ENCODE peak calls at places on chromosomes 4 and X, in five cellular contexts. W is HEK293T, M is NT2/D1, V is GM12878, H is HepG2. S is an unnamed sample.
A peak's percentile ranks its signal among the peaks of the same experiment; 100 is the strongest.

GRCh38 chr4:108889696-108890475 is 127.0 kb upstream of the ETNPPL start:
- DNase-seq in M (no peak), H (no peak), W (no peak), V (no peak), S (no peak)

GRCh38 chr4:35697203-35697736 is 547.0 kb downstream of the ARAP2 start:
- DNase-seq in M (no peak), H (no peak), V (peak; percentile 26), W (no peak), S (no peak)

GRCh38 chr4:36177946-36178345 is 66.4 kb downstream of the ARAP2 start:
- DNase-seq in M (no peak), V (no peak), W (no peak), H (no peak), S (no peak)

GRCh38 chr4:84638092-84638491 is 55.2 kb downstream of the CDS1 start:
- DNase-seq in V (no peak), M (no peak), W (no peak), H (peak; percentile 44), S (no peak)

GRCh38 chr4:22407361-22407760 is 108.5 kb downstream of the ADGRA3 start:
- DNase-seq in M (no peak), V (no peak), H (no peak), W (no peak), S (no peak)

GRCh38 chr4:19987746-19988145 is 264.0 kb upstream of the SLIT2 start:
- DNase-seq in H (no peak), V (no peak), W (no peak), M (no peak), S (no peak)

GRCh38 chrX:117301086-117301485 is 815.5 kb downstream of the KLHL13 start:
- DNase-seq in W (no peak), V (no peak), H (no peak), M (no peak), S (no peak)

GRCh38 chr4:98671131-98671530 is 12.7 kb upstream of the TSPAN5 start:
- DNase-seq in W (no peak), M (no peak), H (no peak), V (no peak), S (no peak)

GRCh38 chrX:39418936-39419659 is 617.8 kb downstream of the MID1IP1 start:
- DNase-seq in W (no peak), M (no peak), V (no peak), H (no peak), S (no peak)

GRCh38 chrX:111435469-111435868 is 23.5 kb upstream of the DCX start:
- DNase-seq in W (no peak), H (no peak), V (no peak), M (no peak), S (no peak)

GRCh38 chr4:7784131-7784870 is 155.4 kb downstream of the AFAP1 start:
- DNase-seq in H (no peak), W (no peak), V (no peak), M (no peak), S (no peak)

GRCh38 chrX:29941292-29941691 is 274.1 kb upstream of the MAGEB2 start:
- DNase-seq in H (peak; percentile 4), M (no peak), W (no peak), V (no peak), S (no peak)

GRCh38 chr4:40684404-40684803 is 54.7 kb upstream of the RBM47 start:
- DNase-seq in M (no peak), W (no peak), V (no peak), H (no peak), S (no peak)

GRCh38 chr4:108965472-108966076 is 202.7 kb upstream of the ETNPPL start:
- DNase-seq in M (no peak), V (no peak), H (no peak), W (no peak), S (no peak)

GRCh38 chrX:139720136-139720535 is 12.2 kb upstream of the MCF2 start:
- DNase-seq in W (no peak), V (no peak), M (peak; percentile 68), H (peak; percentile 30), S (peak; percentile 42)

GRCh38 chrX:74492720-74493201 is 71.5 kb downstream of the SLC16A2 start:
- DNase-seq in W (no peak), V (no peak), H (no peak), M (peak; percentile 89), S (no peak)

GRCh38 chr4:98794565-98795205 is 134.2 kb downstream of the EIF4E start:
- DNase-seq in W (no peak), H (no peak), M (no peak), V (no peak), S (no peak)

GRCh38 chr4:78460368-78460767 is 91.2 kb upstream of the ANXA3 start:
- DNase-seq in H (no peak), W (no peak), M (no peak), V (no peak), S (no peak)

GRCh38 chr4:137597751-137598493 is 65.6 kb upstream of the PCDH18 start:
- DNase-seq in H (no peak), V (no peak), M (no peak), W (no peak), S (no peak)

GRCh38 chr4:122483481-122483880 is 27.0 kb upstream of the IL2 start:
- DNase-seq in H (no peak), M (no peak), V (no peak), W (no peak), S (no peak)

GRCh38 chrX:154123241-154124219 is 20.5 kb upstream of the OPN1LW start:
- DNase-seq in H (peak; percentile 24), V (no peak), W (no peak), M (no peak), S (no peak)

GRCh38 chrX:105837227-105837626 is 14.9 kb downstream of the NRK start:
- DNase-seq in V (no peak), H (no peak), M (no peak), W (peak; percentile 26), S (no peak)

GRCh38 chr4:16159321-16159720 is 67.0 kb downstream of the TAPT1 start:
- DNase-seq in V (no peak), W (no peak), M (no peak), H (no peak), S (no peak)

GRCh38 chrX:51395807-51396728 is 63.4 kb downstream of the NUDT10 start:
- DNase-seq in H (no peak), W (peak; percentile 48), V (no peak), M (no peak), S (peak; percentile 43)

GRCh38 chr4:4421356-4421755 is 34.5 kb downstream of the NSG1 start:
- DNase-seq in M (no peak), W (no peak), H (no peak), V (no peak), S (no peak)

GRCh38 chrX:45240334-45240733 is 39.7 kb upstream of the DIPK2B start:
- DNase-seq in W (no peak), V (no peak), M (no peak), H (no peak), S (no peak)

GRCh38 chr4:2909583-2909982 is 53.6 kb downstream of the NOP14 start:
- DNase-seq in V (no peak), W (no peak), M (no peak), H (no peak), S (no peak)

GRCh38 chrX:120559799-120560198 is 963 bp downstream of the CUL4B start:
- DNase-seq in V (no peak), M (no peak), W (no peak), H (no peak), S (no peak)

GRCh38 chrX:120251471-120252011 is 929 bp downstream of the ZBTB33 start:
- DNase-seq in V (no peak), H (peak; percentile 3), W (peak; percentile 31), M (no peak), S (no peak)

GRCh38 chr4:184810720-184811119 is 15.0 kb downstream of the ACSL1 start:
- DNase-seq in H (no peak), V (no peak), W (no peak), M (no peak), S (no peak)

GRCh38 chr4:3286335-3287175 is 6.3 kb upstream of the RGS12 start:
- DNase-seq in W (no peak), V (peak; percentile 70), H (no peak), M (no peak), S (peak; percentile 47)

GRCh38 chr4:178309890-178310289 is 867.7 kb upstream of the AGA start:
- DNase-seq in V (no peak), W (no peak), M (no peak), H (no peak), S (no peak)

GRCh38 chr4:142809559-142809958 is 36.5 kb downstream of the INPP4B start:
- DNase-seq in V (no peak), M (no peak), H (no peak), W (no peak), S (no peak)

GRCh38 chr4:76611611-76612010 is 176.6 kb downstream of the SHROOM3 start:
- DNase-seq in M (no peak), V (no peak), H (no peak), W (no peak), S (no peak)
- TF ChIP-seq SUZ12 in M (no peak), V (no peak), H (no peak), W (no peak), S (no peak)

DNA sequence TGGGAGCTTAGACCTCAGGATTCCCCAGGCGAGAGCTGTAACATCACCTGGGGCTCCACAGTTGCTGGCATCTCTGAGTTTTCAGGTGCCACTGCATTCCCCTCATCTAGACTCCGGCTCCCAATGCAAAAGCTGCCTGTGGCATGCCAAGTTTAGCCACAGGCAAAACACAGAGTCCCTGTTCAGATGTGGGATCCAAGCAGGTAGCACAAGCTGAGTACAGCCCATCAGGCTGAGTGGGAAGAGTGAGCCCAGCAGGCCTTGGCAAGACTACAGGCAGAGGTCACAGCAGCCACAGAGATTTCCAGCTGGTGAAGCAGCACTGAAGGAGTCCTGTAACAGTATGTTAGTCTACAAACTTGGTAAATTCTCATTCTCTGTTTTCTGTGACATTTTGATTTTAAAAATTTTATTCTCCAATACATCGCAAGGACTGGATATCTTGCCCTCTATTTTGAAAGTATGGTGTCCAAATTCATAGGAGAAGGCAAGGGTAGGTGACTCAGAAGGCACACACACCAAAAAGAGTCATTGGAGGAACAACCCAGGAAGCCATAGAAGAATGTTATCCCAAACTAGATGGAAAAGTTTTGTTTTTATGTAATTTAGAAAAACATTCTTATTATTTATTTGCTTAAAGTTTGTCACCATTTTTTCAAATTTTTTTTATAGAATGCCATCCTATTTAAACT is 13.6 kb upstream of the CXCL2 start:
- DNase-seq in V (no peak), M (no peak), W (no peak), H (no peak), S (no peak)
- TF ChIP-seq SUZ12 in V (no peak), M (no peak), W (no peak), H (no peak), S (no peak)

DNA sequence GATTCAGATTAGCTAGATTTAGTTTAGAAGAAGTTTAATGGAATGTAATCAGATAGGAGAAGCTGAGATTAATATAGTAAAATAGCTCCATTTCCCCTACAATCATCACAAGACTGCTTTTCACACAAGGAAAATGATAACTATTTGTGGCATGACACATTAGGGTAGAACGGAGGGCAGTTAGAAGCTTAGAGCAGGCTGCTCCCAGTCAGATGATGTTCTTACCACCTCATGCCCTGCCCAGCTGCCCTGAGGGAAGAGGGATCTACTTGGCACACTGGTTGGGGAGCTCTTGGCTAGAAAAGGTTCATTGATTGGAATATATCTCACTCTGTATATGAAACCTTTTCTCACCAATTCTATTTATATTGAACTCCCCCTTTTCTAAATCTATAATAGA is 180.7 kb upstream of the IL15 start:
- DNase-seq in V (no peak), W (no peak), M (no peak), H (no peak), S (no peak)
- TF ChIP-seq SUZ12 in V (no peak), W (no peak), M (no peak), H (no peak), S (no peak)

DNA sequence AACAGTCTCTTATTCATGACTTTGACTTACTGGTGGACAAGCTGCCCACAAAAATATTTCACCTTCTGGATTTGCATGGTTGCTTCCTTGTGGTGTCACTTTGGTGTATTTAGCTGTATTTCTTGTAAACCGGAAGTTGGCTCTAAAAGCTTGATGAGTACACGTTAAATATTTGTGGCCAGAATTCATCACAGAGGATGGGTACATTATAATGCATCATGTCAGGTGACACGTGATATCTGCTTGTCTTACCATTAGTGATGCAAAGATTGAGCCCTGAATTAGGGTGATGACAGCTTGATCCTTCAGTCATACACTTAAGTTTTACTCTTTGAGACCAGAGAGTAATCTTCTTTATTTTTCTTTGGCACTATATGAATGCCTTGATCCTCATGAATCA is 188.3 kb upstream of the RPS6KA3 start:
- DNase-seq in W (no peak), V (no peak), M (no peak), H (no peak), S (no peak)
- TF ChIP-seq SUZ12 in W (no peak), V (no peak), M (no peak), H (no peak), S (no peak)

S was measured in H1.